ENCODE peak calls at places on chromosome 11, in six cellular contexts. One of them, this sample, is unnamed.

GRCh38 chr11:28939381-28939780 is 831.2 kb downstream of the METTL15 start:
- DNase-seq in AG09309: no peak
- DNase-seq in activated T-cell treated with anti-CD3 and anti-CD28 coated beads for 1 hour: no peak
- DNase-seq in cardiac fibroblast: no peak
- DNase-seq in endothelial cell: no peak
- DNase-seq in activated naive CD4-positive, alpha-beta T cell: no peak
- DNase-seq in this sample: no peak

GRCh38 chr11:15575409-15575808 is 460.7 kb downstream of the INSC start:
- DNase-seq in AG09309: no peak
- DNase-seq in activated T-cell treated with anti-CD3 and anti-CD28 coated beads for 1 hour: no peak
- DNase-seq in cardiac fibroblast: no peak
- DNase-seq in endothelial cell: no peak
- DNase-seq in activated naive CD4-positive, alpha-beta T cell: no peak
- DNase-seq in this sample: no peak

GRCh38 chr11:125282596-125282914 is 118.0 kb downstream of the PKNOX2 start:
- DNase-seq in AG09309: no peak
- DNase-seq in activated T-cell treated with anti-CD3 and anti-CD28 coated beads for 1 hour: no peak
- DNase-seq in cardiac fibroblast: no peak
- DNase-seq in endothelial cell: no peak
- DNase-seq in activated naive CD4-positive, alpha-beta T cell: no peak
- DNase-seq in this sample: no peak

GRCh38 chr11:42249956-42250355 is 790.5 kb upstream of the LRRC4C start:
- DNase-seq in AG09309: no peak
- DNase-seq in activated T-cell treated with anti-CD3 and anti-CD28 coated beads for 1 hour: no peak
- DNase-seq in cardiac fibroblast: peak
- DNase-seq in endothelial cell: no peak
- DNase-seq in activated naive CD4-positive, alpha-beta T cell: no peak
- DNase-seq in this sample: no peak

GRCh38 chr11:128828350-128828749 is 38.7 kb downstream of the KCNJ1 start:
- DNase-seq in AG09309: no peak
- DNase-seq in activated T-cell treated with anti-CD3 and anti-CD28 coated beads for 1 hour: no peak
- DNase-seq in cardiac fibroblast: no peak
- DNase-seq in endothelial cell: no peak
- DNase-seq in activated naive CD4-positive, alpha-beta T cell: no peak
- DNase-seq in this sample: no peak

GRCh38 chr11:69911310-69912160 is 92.3 kb upstream of the FGF3 start:
- DNase-seq in AG09309: no peak
- DNase-seq in activated T-cell treated with anti-CD3 and anti-CD28 coated beads for 1 hour: no peak
- DNase-seq in cardiac fibroblast: no peak
- DNase-seq in endothelial cell: no peak
- DNase-seq in activated naive CD4-positive, alpha-beta T cell: no peak
- DNase-seq in this sample: no peak

GRCh38 chr11:130213979-130214281 is 54.3 kb downstream of the ST14 start:
- DNase-seq in AG09309: no peak
- DNase-seq in activated T-cell treated with anti-CD3 and anti-CD28 coated beads for 1 hour: no peak
- DNase-seq in cardiac fibroblast: no peak
- DNase-seq in endothelial cell: no peak
- DNase-seq in activated naive CD4-positive, alpha-beta T cell: no peak
- DNase-seq in this sample: no peak

GRCh38 chr11:65479184-65480145 is 19.4 kb upstream of the MALAT1 start:
- DNase-seq in AG09309: peak
- DNase-seq in activated T-cell treated with anti-CD3 and anti-CD28 coated beads for 1 hour: no peak
- DNase-seq in cardiac fibroblast: peak
- DNase-seq in endothelial cell: no peak
- DNase-seq in activated naive CD4-positive, alpha-beta T cell: no peak
- DNase-seq in this sample: no peak

GRCh38 chr11:113977071-113977490 is 2.2 kb downstream of the HTR3A start:
- DNase-seq in AG09309: no peak
- DNase-seq in activated T-cell treated with anti-CD3 and anti-CD28 coated beads for 1 hour: no peak
- DNase-seq in cardiac fibroblast: no peak
- DNase-seq in endothelial cell: no peak
- DNase-seq in activated naive CD4-positive, alpha-beta T cell: no peak
- DNase-seq in this sample: no peak

GRCh38 chr11:119320593-119321524 is 3.9 kb upstream of the MCAM start:
- DNase-seq in AG09309: no peak
- DNase-seq in activated T-cell treated with anti-CD3 and anti-CD28 coated beads for 1 hour: peak
- DNase-seq in cardiac fibroblast: peak
- DNase-seq in endothelial cell: peak
- DNase-seq in activated naive CD4-positive, alpha-beta T cell: no peak
- DNase-seq in this sample: no peak

GRCh38 chr11:134516529-134516928 is 104.5 kb upstream of the B3GAT1 start:
- DNase-seq in AG09309: no peak
- DNase-seq in activated T-cell treated with anti-CD3 and anti-CD28 coated beads for 1 hour: no peak
- DNase-seq in cardiac fibroblast: no peak
- DNase-seq in endothelial cell: no peak
- DNase-seq in activated naive CD4-positive, alpha-beta T cell: no peak
- DNase-seq in this sample: no peak

GRCh38 chr11:118789501-118790356 is 1.2 kb downstream of the DDX6 start:
- DNase-seq in AG09309: no peak
- DNase-seq in activated T-cell treated with anti-CD3 and anti-CD28 coated beads for 1 hour: peak
- DNase-seq in cardiac fibroblast: peak
- DNase-seq in endothelial cell: peak
- DNase-seq in activated naive CD4-positive, alpha-beta T cell: no peak
- DNase-seq in this sample: peak

GRCh38 chr11:119190531-119190930 is 5.3 kb downstream of the NHERF4 start:
- DNase-seq in AG09309: no peak
- DNase-seq in activated T-cell treated with anti-CD3 and anti-CD28 coated beads for 1 hour: no peak
- DNase-seq in cardiac fibroblast: no peak
- DNase-seq in endothelial cell: no peak
- DNase-seq in activated naive CD4-positive, alpha-beta T cell: no peak
- DNase-seq in this sample: no peak

GRCh38 chr11:31974737-31975136 is 116.1 kb upstream of the RCN1 start:
- DNase-seq in AG09309: peak
- DNase-seq in activated T-cell treated with anti-CD3 and anti-CD28 coated beads for 1 hour: no peak
- DNase-seq in cardiac fibroblast: peak
- DNase-seq in endothelial cell: no peak
- DNase-seq in activated naive CD4-positive, alpha-beta T cell: no peak
- DNase-seq in this sample: no peak

GRCh38 chr11:59756496-59756840 is 1.3 kb downstream of the STX3 start:
- DNase-seq in AG09309: no peak
- DNase-seq in activated T-cell treated with anti-CD3 and anti-CD28 coated beads for 1 hour: no peak
- DNase-seq in cardiac fibroblast: no peak
- DNase-seq in endothelial cell: no peak
- DNase-seq in activated naive CD4-positive, alpha-beta T cell: no peak
- DNase-seq in this sample: no peak

GRCh38 chr11:82823635-82824614 is 76.3 kb downstream of the PRCP start:
- DNase-seq in AG09309: no peak
- DNase-seq in activated T-cell treated with anti-CD3 and anti-CD28 coated beads for 1 hour: no peak
- DNase-seq in cardiac fibroblast: peak
- DNase-seq in endothelial cell: no peak
- DNase-seq in activated naive CD4-positive, alpha-beta T cell: no peak
- DNase-seq in this sample: no peak

GRCh38 chr11:27642954-27643353 is 57.3 kb downstream of the BDNF start:
- DNase-seq in AG09309: no peak
- DNase-seq in activated T-cell treated with anti-CD3 and anti-CD28 coated beads for 1 hour: no peak
- DNase-seq in cardiac fibroblast: no peak
- DNase-seq in endothelial cell: no peak
- DNase-seq in activated naive CD4-positive, alpha-beta T cell: no peak
- DNase-seq in this sample: no peak

GRCh38 chr11:10451399-10452116 is 3.5 kb upstream of the AMPD3 start:
- DNase-seq in AG09309: no peak
- DNase-seq in activated T-cell treated with anti-CD3 and anti-CD28 coated beads for 1 hour: no peak
- DNase-seq in cardiac fibroblast: no peak
- DNase-seq in endothelial cell: no peak
- DNase-seq in activated naive CD4-positive, alpha-beta T cell: no peak
- DNase-seq in this sample: no peak

GRCh38 chr11:123562166-123562565 is 92.3 kb downstream of the SCN3B start:
- DNase-seq in AG09309: no peak
- DNase-seq in activated T-cell treated with anti-CD3 and anti-CD28 coated beads for 1 hour: no peak
- DNase-seq in cardiac fibroblast: no peak
- DNase-seq in endothelial cell: no peak
- DNase-seq in activated naive CD4-positive, alpha-beta T cell: no peak
- DNase-seq in this sample: no peak

GRCh38 chr11:26467506-26467905 is 104.6 kb downstream of the MUC15 start:
- DNase-seq in AG09309: no peak
- DNase-seq in activated T-cell treated with anti-CD3 and anti-CD28 coated beads for 1 hour: no peak
- DNase-seq in cardiac fibroblast: no peak
- DNase-seq in endothelial cell: no peak
- DNase-seq in activated naive CD4-positive, alpha-beta T cell: no peak
- DNase-seq in this sample: no peak

GRCh38 chr11:122277553-122277952 is 161.5 kb upstream of the BLID start:
- DNase-seq in AG09309: no peak
- DNase-seq in activated T-cell treated with anti-CD3 and anti-CD28 coated beads for 1 hour: no peak
- DNase-seq in cardiac fibroblast: no peak
- DNase-seq in endothelial cell: no peak
- DNase-seq in activated naive CD4-positive, alpha-beta T cell: no peak
- DNase-seq in this sample: no peak

GRCh38 chr11:130606781-130607511 is 158.5 kb downstream of the ADAMTS15 start:
- DNase-seq in AG09309: no peak
- DNase-seq in activated T-cell treated with anti-CD3 and anti-CD28 coated beads for 1 hour: no peak
- DNase-seq in cardiac fibroblast: peak
- DNase-seq in endothelial cell: no peak
- DNase-seq in activated naive CD4-positive, alpha-beta T cell: no peak
- DNase-seq in this sample: no peak

GRCh38 chr11:124716596-124716995 is 23.1 kb upstream of the NRGN start:
- DNase-seq in AG09309: no peak
- DNase-seq in activated T-cell treated with anti-CD3 and anti-CD28 coated beads for 1 hour: no peak
- DNase-seq in cardiac fibroblast: no peak
- DNase-seq in endothelial cell: no peak
- DNase-seq in activated naive CD4-positive, alpha-beta T cell: no peak
- DNase-seq in this sample: no peak

GRCh38 chr11:24234822-24235508 is 261.9 kb upstream of the LUZP2 start:
- DNase-seq in AG09309: no peak
- DNase-seq in activated T-cell treated with anti-CD3 and anti-CD28 coated beads for 1 hour: no peak
- DNase-seq in cardiac fibroblast: peak
- DNase-seq in endothelial cell: no peak
- DNase-seq in activated naive CD4-positive, alpha-beta T cell: no peak
- DNase-seq in this sample: no peak

GRCh38 chr11:59053387-59053786 is 32.7 kb upstream of the GLYATL1B start:
- DNase-seq in AG09309: peak
- DNase-seq in activated T-cell treated with anti-CD3 and anti-CD28 coated beads for 1 hour: peak
- DNase-seq in cardiac fibroblast: peak
- DNase-seq in endothelial cell: peak
- DNase-seq in activated naive CD4-positive, alpha-beta T cell: peak
- DNase-seq in this sample: peak

GRCh38 chr11:71452354-71453020 is 516 bp upstream of the NADSYN1 start:
- DNase-seq in AG09309: peak
- DNase-seq in activated T-cell treated with anti-CD3 and anti-CD28 coated beads for 1 hour: peak
- DNase-seq in cardiac fibroblast: peak
- DNase-seq in endothelial cell: peak
- DNase-seq in activated naive CD4-positive, alpha-beta T cell: no peak
- DNase-seq in this sample: no peak

GRCh38 chr11:6526411-6527135 is 29.5 kb downstream of the DNHD1 start:
- DNase-seq in AG09309: no peak
- DNase-seq in activated T-cell treated with anti-CD3 and anti-CD28 coated beads for 1 hour: no peak
- DNase-seq in cardiac fibroblast: no peak
- DNase-seq in endothelial cell: no peak
- DNase-seq in activated naive CD4-positive, alpha-beta T cell: no peak
- DNase-seq in this sample: no peak